ENCODE peak calls at places on chromosomes 16 and 17, in nine cellular contexts. One of them, this sample, is unnamed.

GRCh38 chr17:50043290-50044148 is 12.4 kb upstream of the ITGA3 start:
- DNase-seq in stimulated activated CD4-positive, alpha-beta T cell treated with anti-CD3 and anti-CD28 coated beads, Interleukin-1b, Interleukin-23, amount 100 ng/mL, for 24 hours: no peak
- DNase-seq in NCI-H1092: no peak
- DNase-seq in A172: peak
- DNase-seq in colonic mucosa: peak
- DNase-seq in GM23338: no peak
- DNase-seq in NCI-H345: no peak
- DNase-seq in NCI-H510A: no peak
- DNase-seq in foreskin fibroblast: no peak
- DNase-seq in this sample: peak

GRCh38 chr16:69111831-69112230 is 6.4 kb downstream of the HAS3 start:
- DNase-seq in NCI-H1092: no peak
- DNase-seq in A172: no peak
- DNase-seq in stimulated activated CD4-positive, alpha-beta T cell treated with anti-CD3 and anti-CD28 coated beads, Interleukin-1b, Interleukin-23, amount 100 ng/mL, for 24 hours: no peak
- DNase-seq in NCI-H345: no peak
- DNase-seq in NCI-H510A: no peak
- DNase-seq in foreskin fibroblast: no peak
- DNase-seq in GM23338: no peak
- DNase-seq in colonic mucosa: no peak
- DNase-seq in this sample: no peak

GRCh38 chr16:86509759-86510464 is 415 bp upstream of the FOXF1 start:
- DNase-seq in NCI-H345: no peak
- DNase-seq in GM23338: peak
- DNase-seq in stimulated activated CD4-positive, alpha-beta T cell treated with anti-CD3 and anti-CD28 coated beads, Interleukin-1b, Interleukin-23, amount 100 ng/mL, for 24 hours: no peak
- DNase-seq in colonic mucosa: peak
- DNase-seq in NCI-H1092: no peak
- DNase-seq in NCI-H510A: no peak
- DNase-seq in A172: peak
- DNase-seq in foreskin fibroblast: peak
- DNase-seq in this sample: no peak

GRCh38 chr17:43734376-43734775 is 24.2 kb downstream of the SOST start:
- DNase-seq in NCI-H1092: no peak
- DNase-seq in GM23338: no peak
- DNase-seq in NCI-H510A: no peak
- DNase-seq in colonic mucosa: no peak
- DNase-seq in NCI-H345: no peak
- DNase-seq in A172: peak
- DNase-seq in stimulated activated CD4-positive, alpha-beta T cell treated with anti-CD3 and anti-CD28 coated beads, Interleukin-1b, Interleukin-23, amount 100 ng/mL, for 24 hours: no peak
- DNase-seq in foreskin fibroblast: peak
- DNase-seq in this sample: peak

GRCh38 chr16:87291944-87292343 is 25.2 kb downstream of the C16orf95 start:
- DNase-seq in foreskin fibroblast: no peak
- DNase-seq in stimulated activated CD4-positive, alpha-beta T cell treated with anti-CD3 and anti-CD28 coated beads, Interleukin-1b, Interleukin-23, amount 100 ng/mL, for 24 hours: no peak
- DNase-seq in NCI-H1092: no peak
- DNase-seq in colonic mucosa: no peak
- DNase-seq in NCI-H345: no peak
- DNase-seq in GM23338: no peak
- DNase-seq in NCI-H510A: no peak
- DNase-seq in A172: no peak
- DNase-seq in this sample: no peak

GRCh38 chr17:49229076-49229804 is 1.3 kb downstream of the PHOSPHO1 start:
- DNase-seq in NCI-H510A: no peak
- DNase-seq in NCI-H345: no peak
- DNase-seq in stimulated activated CD4-positive, alpha-beta T cell treated with anti-CD3 and anti-CD28 coated beads, Interleukin-1b, Interleukin-23, amount 100 ng/mL, for 24 hours: no peak
- DNase-seq in A172: no peak
- DNase-seq in GM23338: no peak
- DNase-seq in foreskin fibroblast: no peak
- DNase-seq in colonic mucosa: no peak
- DNase-seq in NCI-H1092: no peak
- DNase-seq in this sample: no peak

GRCh38 chr16:22323173-22323997 is 26.2 kb downstream of the POLR3E start:
- DNase-seq in foreskin fibroblast: no peak
- DNase-seq in A172: no peak
- DNase-seq in NCI-H510A: no peak
- DNase-seq in GM23338: no peak
- DNase-seq in colonic mucosa: no peak
- DNase-seq in stimulated activated CD4-positive, alpha-beta T cell treated with anti-CD3 and anti-CD28 coated beads, Interleukin-1b, Interleukin-23, amount 100 ng/mL, for 24 hours: no peak
- DNase-seq in NCI-H345: no peak
- DNase-seq in NCI-H1092: no peak
- DNase-seq in this sample: no peak

GRCh38 chr16:1786242-1787055 is 3.7 kb downstream of the NUBP2 start:
- DNase-seq in NCI-H510A: no peak
- DNase-seq in colonic mucosa: peak
- DNase-seq in foreskin fibroblast: no peak
- DNase-seq in A172: no peak
- DNase-seq in stimulated activated CD4-positive, alpha-beta T cell treated with anti-CD3 and anti-CD28 coated beads, Interleukin-1b, Interleukin-23, amount 100 ng/mL, for 24 hours: no peak
- DNase-seq in NCI-H345: no peak
- DNase-seq in GM23338: no peak
- DNase-seq in NCI-H1092: no peak
- DNase-seq in this sample: no peak

GRCh38 chr17:40778466-40778865 is 3.9 kb downstream of the KRT27 start:
- DNase-seq in stimulated activated CD4-positive, alpha-beta T cell treated with anti-CD3 and anti-CD28 coated beads, Interleukin-1b, Interleukin-23, amount 100 ng/mL, for 24 hours: no peak
- DNase-seq in colonic mucosa: no peak
- DNase-seq in GM23338: no peak
- DNase-seq in NCI-H345: no peak
- DNase-seq in A172: no peak
- DNase-seq in NCI-H510A: no peak
- DNase-seq in NCI-H1092: no peak
- DNase-seq in foreskin fibroblast: no peak
- DNase-seq in this sample: no peak

GRCh38 chr16:73713817-73714495 is 582.7 kb upstream of the PSMD7 start:
- DNase-seq in foreskin fibroblast: no peak
- DNase-seq in GM23338: peak
- DNase-seq in colonic mucosa: peak
- DNase-seq in NCI-H1092: peak
- DNase-seq in NCI-H345: no peak
- DNase-seq in A172: peak
- DNase-seq in NCI-H510A: no peak
- DNase-seq in stimulated activated CD4-positive, alpha-beta T cell treated with anti-CD3 and anti-CD28 coated beads, Interleukin-1b, Interleukin-23, amount 100 ng/mL, for 24 hours: no peak
- DNase-seq in this sample: no peak

GRCh38 chr17:74977802-74978201 is 5.2 kb upstream of the HID1 start:
- DNase-seq in NCI-H345: no peak
- DNase-seq in GM23338: no peak
- DNase-seq in colonic mucosa: no peak
- DNase-seq in NCI-H1092: no peak
- DNase-seq in foreskin fibroblast: no peak
- DNase-seq in stimulated activated CD4-positive, alpha-beta T cell treated with anti-CD3 and anti-CD28 coated beads, Interleukin-1b, Interleukin-23, amount 100 ng/mL, for 24 hours: no peak
- DNase-seq in NCI-H510A: no peak
- DNase-seq in A172: no peak
- DNase-seq in this sample: no peak

GRCh38 chr16:11561440-11561797 is 25.3 kb downstream of the LITAF start:
- DNase-seq in GM23338: no peak
- DNase-seq in stimulated activated CD4-positive, alpha-beta T cell treated with anti-CD3 and anti-CD28 coated beads, Interleukin-1b, Interleukin-23, amount 100 ng/mL, for 24 hours: no peak
- DNase-seq in colonic mucosa: no peak
- DNase-seq in NCI-H345: no peak
- DNase-seq in foreskin fibroblast: peak
- DNase-seq in A172: no peak
- DNase-seq in NCI-H1092: no peak
- DNase-seq in NCI-H510A: no peak
- DNase-seq in this sample: no peak

GRCh38 chr17:15884731-15885130 is 60.2 kb upstream of the ADORA2B start:
- DNase-seq in NCI-H1092: no peak
- DNase-seq in NCI-H510A: no peak
- DNase-seq in A172: peak
- DNase-seq in GM23338: no peak
- DNase-seq in NCI-H345: no peak
- DNase-seq in colonic mucosa: no peak
- DNase-seq in foreskin fibroblast: peak
- DNase-seq in stimulated activated CD4-positive, alpha-beta T cell treated with anti-CD3 and anti-CD28 coated beads, Interleukin-1b, Interleukin-23, amount 100 ng/mL, for 24 hours: no peak
- DNase-seq in this sample: no peak

GRCh38 chr17:38560503-38561318 is 45.0 kb downstream of the SRCIN1 start:
- DNase-seq in NCI-H345: no peak
- DNase-seq in foreskin fibroblast: peak
- DNase-seq in NCI-H510A: no peak
- DNase-seq in colonic mucosa: no peak
- DNase-seq in A172: no peak
- DNase-seq in stimulated activated CD4-positive, alpha-beta T cell treated with anti-CD3 and anti-CD28 coated beads, Interleukin-1b, Interleukin-23, amount 100 ng/mL, for 24 hours: no peak
- DNase-seq in NCI-H1092: no peak
- DNase-seq in GM23338: peak
- DNase-seq in this sample: no peak

GRCh38 chr16:65274576-65274975 is 152.7 kb upstream of the CDH11 start:
- DNase-seq in GM23338: no peak
- DNase-seq in A172: no peak
- DNase-seq in foreskin fibroblast: peak
- DNase-seq in colonic mucosa: no peak
- DNase-seq in stimulated activated CD4-positive, alpha-beta T cell treated with anti-CD3 and anti-CD28 coated beads, Interleukin-1b, Interleukin-23, amount 100 ng/mL, for 24 hours: no peak
- DNase-seq in NCI-H345: no peak
- DNase-seq in NCI-H1092: no peak
- DNase-seq in NCI-H510A: no peak
- DNase-seq in this sample: no peak

GRCh38 chr17:15952916-15953865 is 8.3 kb downstream of the ADORA2B start:
- DNase-seq in NCI-H1092: no peak
- DNase-seq in GM23338: no peak
- DNase-seq in NCI-H510A: no peak
- DNase-seq in NCI-H345: no peak
- DNase-seq in foreskin fibroblast: no peak
- DNase-seq in A172: no peak
- DNase-seq in stimulated activated CD4-positive, alpha-beta T cell treated with anti-CD3 and anti-CD28 coated beads, Interleukin-1b, Interleukin-23, amount 100 ng/mL, for 24 hours: no peak
- DNase-seq in colonic mucosa: no peak
- DNase-seq in this sample: no peak

GRCh38 chr17:45123930-45124796 is 8.2 kb downstream of the PLCD3 start:
- DNase-seq in GM23338: peak
- DNase-seq in NCI-H510A: no peak
- DNase-seq in foreskin fibroblast: peak
- DNase-seq in NCI-H1092: no peak
- DNase-seq in stimulated activated CD4-positive, alpha-beta T cell treated with anti-CD3 and anti-CD28 coated beads, Interleukin-1b, Interleukin-23, amount 100 ng/mL, for 24 hours: no peak
- DNase-seq in A172: peak
- DNase-seq in colonic mucosa: peak
- DNase-seq in NCI-H345: no peak
- DNase-seq in this sample: peak

GRCh38 chr16:89246903-89247733 is 29.6 kb downstream of the ZNF778 start:
- DNase-seq in NCI-H1092: peak
- DNase-seq in colonic mucosa: peak
- DNase-seq in GM23338: peak
- DNase-seq in A172: peak
- DNase-seq in NCI-H345: peak
- DNase-seq in stimulated activated CD4-positive, alpha-beta T cell treated with anti-CD3 and anti-CD28 coated beads, Interleukin-1b, Interleukin-23, amount 100 ng/mL, for 24 hours: peak
- DNase-seq in foreskin fibroblast: peak
- DNase-seq in NCI-H510A: peak
- DNase-seq in this sample: peak

GRCh38 chr16:65154321-65154720 is 32.5 kb upstream of the CDH11 start:
- DNase-seq in colonic mucosa: no peak
- DNase-seq in stimulated activated CD4-positive, alpha-beta T cell treated with anti-CD3 and anti-CD28 coated beads, Interleukin-1b, Interleukin-23, amount 100 ng/mL, for 24 hours: no peak
- DNase-seq in NCI-H345: no peak
- DNase-seq in A172: no peak
- DNase-seq in foreskin fibroblast: peak
- DNase-seq in NCI-H510A: no peak
- DNase-seq in GM23338: peak
- DNase-seq in NCI-H1092: no peak
- DNase-seq in this sample: no peak

GRCh38 chr16:84414789-84415326 is 46.5 kb downstream of the ATP2C2 start:
- DNase-seq in colonic mucosa: no peak
- DNase-seq in NCI-H510A: no peak
- DNase-seq in NCI-H1092: no peak
- DNase-seq in GM23338: no peak
- DNase-seq in NCI-H345: no peak
- DNase-seq in A172: no peak
- DNase-seq in stimulated activated CD4-positive, alpha-beta T cell treated with anti-CD3 and anti-CD28 coated beads, Interleukin-1b, Interleukin-23, amount 100 ng/mL, for 24 hours: no peak
- DNase-seq in foreskin fibroblast: no peak
- DNase-seq in this sample: no peak